ENCODE peak calls at places on chromosome 10, in five cellular contexts. V, O, E, N and B are unnamed samples.

GRCh38 chr10:60679388-60679987 is 98.8 kb upstream of the CDK1 start:
- DNase-seq in V (no peak), O (no peak), E (no peak), N (no peak), B (no peak)

GRCh38 chr10:3666525-3667302 is 118.3 kb downstream of the KLF6 start:
- DNase-seq in V (no peak), O (no peak), E (no peak), N (no peak), B (no peak)

GRCh38 chr10:24920907-24921881 is 31.2 kb downstream of the PRTFDC1 start:
- DNase-seq in V (peak), O (peak), E (peak), N (peak), B (peak)

GRCh38 chr10:35998036-35998435 is 355.9 kb upstream of the FZD8 start:
- DNase-seq in V (no peak), O (peak), E (no peak), N (no peak), B (no peak)

GRCh38 chr10:4677296-4678021 is 148.5 kb upstream of the AKR1E2 start:
- DNase-seq in V (no peak), O (no peak), E (no peak), N (no peak), B (no peak)

GRCh38 chr10:102819054-102819453 is 18.2 kb downstream of the CYP17A1 start:
- DNase-seq in V (no peak), O (no peak), E (peak), N (no peak), B (no peak)

GRCh38 chr10:14626126-14626525 is 148.6 kb downstream of the FAM107B start:
- DNase-seq in V (no peak), O (no peak), E (no peak), N (no peak), B (no peak)

GRCh38 chr10:122618461-122619165 is 58.1 kb downstream of the DMBT1 start:
- DNase-seq in V (no peak), O (no peak), E (no peak), N (no peak), B (no peak)

GRCh38 chr10:22779331-22780019 is 65.1 kb upstream of the PIP4K2A start:
- DNase-seq in V (no peak), O (no peak), E (no peak), N (no peak), B (no peak)

GRCh38 chr10:125159932-125160855 is at the start of gene CTBP2:
- DNase-seq in V (peak), O (no peak), E (peak), N (no peak), B (no peak)

GRCh38 chr10:80357000-80357803 is 621 bp downstream of the DYDC2 start:
- DNase-seq in V (no peak), O (no peak), E (no peak), N (no peak), B (no peak)

GRCh38 chr10:137606-138005 is 2.4 kb downstream of the ZMYND11 start:
- DNase-seq in V (no peak), O (no peak), E (no peak), N (no peak), B (no peak)

GRCh38 chr10:121664671-121665070 is 66.4 kb upstream of the FGFR2 start:
- DNase-seq in V (no peak), O (no peak), E (no peak), N (no peak), B (no peak)

GRCh38 chr10:44024351-44025116 is 360.4 kb downstream of the CXCL12 start:
- DNase-seq in V (no peak), O (no peak), E (no peak), N (no peak), B (no peak)

GRCh38 chr10:120514035-120514620 is 57.1 kb downstream of the PLPP4 start:
- DNase-seq in V (peak), O (no peak), E (no peak), N (no peak), B (no peak)

GRCh38 chr10:74542077-74542476 is 284.3 kb upstream of the KAT6B start:
- DNase-seq in V (no peak), O (peak), E (peak), N (no peak), B (no peak)

GRCh38 chr10:49653530-49653929 is 25.9 kb upstream of the C10orf53 start:
- DNase-seq in V (no peak), O (no peak), E (peak), N (no peak), B (no peak)

GRCh38 chr10:11525503-11525902 is 85.9 kb downstream of the USP6NL start:
- DNase-seq in V (no peak), O (no peak), E (no peak), N (no peak), B (no peak)

GRCh38 chr10:132047575-132048293 is 18.0 kb upstream of the JAKMIP3 start:
- DNase-seq in V (no peak), O (no peak), E (no peak), N (no peak), B (no peak)

GRCh38 chr10:76973515-76974289 is 663.9 kb downstream of the KCNMA1 start:
- DNase-seq in V (no peak), O (peak), E (no peak), N (no peak), B (no peak)

GRCh38 chr10:43775379-43775778 is 126.7 kb upstream of the ZNF32 start:
- DNase-seq in V (no peak), O (no peak), E (no peak), N (no peak), B (no peak)

GRCh38 chr10:124745257-124745656 is 1.1 kb upstream of the FAM53B start:
- DNase-seq in V (no peak), O (no peak), E (no peak), N (no peak), B (no peak)

GRCh38 chr10:117391436-117392205 is 16.4 kb upstream of the PDZD8 start:
- DNase-seq in V (no peak), O (peak), E (peak), N (no peak), B (no peak)

GRCh38 chr10:96587255-96588059 is 645 bp upstream of the TM9SF3 start:
- DNase-seq in V (no peak), O (peak), E (peak), N (no peak), B (no peak)